ENCODE peak calls at places on chromosomes 13 and 19, in five cellular contexts. Y, W, S, D and B are unnamed samples.

GRCh38 chr13:26837997-26838396 is 77.4 kb upstream of the GPR12 start:
- DNase-seq in Y (no peak), W (no peak), S (no peak), D (no peak), B (no peak)

GRCh38 chr13:40653558-40654318 is 12.7 kb downstream of the FOXO1 start:
- DNase-seq in Y (no peak), W (peak), S (peak), D (peak), B (no peak)

GRCh38 chr13:83568019-83568418 is 314.3 kb downstream of the SLITRK1 start:
- DNase-seq in Y (no peak), W (no peak), S (no peak), D (no peak), B (no peak)

GRCh38 chr13:30746816-30747215 is 11.5 kb downstream of the ALOX5AP start:
- DNase-seq in Y (no peak), W (no peak), S (no peak), D (no peak), B (no peak)

GRCh38 chr13:21033224-21033855 is 28.0 kb downstream of the LATS2 start:
- DNase-seq in Y (no peak), W (no peak), S (no peak), D (peak), B (no peak)

GRCh38 chr13:91308299-91308698 is 39.2 kb upstream of the MIR17HG start:
- DNase-seq in Y (no peak), W (no peak), S (no peak), D (peak), B (no peak)

GRCh38 chr13:107642841-107643240 is 572.5 kb downstream of the LIG4 start:
- DNase-seq in Y (no peak), W (no peak), S (no peak), D (no peak), B (no peak)

GRCh38 chr19:49333426-49334288 is 1.5 kb upstream of the CD37 start:
- DNase-seq in Y (no peak), W (peak), S (peak), D (no peak), B (no peak)

GRCh38 chr19:37519890-37520289 is 13.2 kb downstream of the ZNF793 start:
- DNase-seq in Y (no peak), W (no peak), S (no peak), D (peak), B (no peak)

GRCh38 chr19:2428027-2428690 is 773 bp upstream of the TIMM13 start:
- DNase-seq in Y (no peak), W (no peak), S (no peak), D (peak), B (no peak)